ENCODE peak calls at places on chromosomes 11 and 22, in ten cellular contexts. V is ovary, E is HCT116, N is MM.1S, I is K562, S is right atrium auricular region, B is lower lobe of right lung, W is HAP-1, Y is A549, J is heart left ventricle. T is an unnamed sample. For H3K9me3, the result is how much of the 10 kb centered on the place peaks cover.

GRCh38 chr11:9726313-9727022 is 62.6 kb downstream of the SWAP70 start:
- DNase-seq in V (no peak), E (peak), N (peak), I (no peak), S (no peak), B (no peak), W (no peak), Y (no peak), J (no peak), T (no peak)

GRCh38 chr11:57425565-57426438 is 1.1 kb downstream of the SLC43A3 start:
- DNase-seq in V (peak), E (no peak), N (no peak), I (no peak), S (peak), B (peak), W (no peak), Y (no peak), J (peak), T (no peak)

GRCh38 chr11:33002143-33002542 is 13.5 kb upstream of the DEPDC7 start:
- DNase-seq in V (no peak), E (no peak), N (no peak), I (no peak), S (no peak), B (no peak), W (no peak), Y (no peak), J (no peak), T (no peak)

GRCh38 chr22:17191163-17191562 is 28.1 kb downstream of the ADA2 start:
- DNase-seq in V (no peak), E (no peak), N (no peak), I (no peak), S (no peak), B (no peak), W (no peak), Y (no peak), J (no peak), T (no peak)

GRCh38 chr22:42962295-42963230 is 52.4 kb downstream of the PACSIN2 start:
- DNase-seq in V (no peak), E (no peak), N (no peak), I (no peak), S (no peak), B (peak), W (no peak), Y (no peak), J (no peak), T (no peak)

GRCh38 chr11:74646215-74646614 is 53.8 kb downstream of the POLD3 start:
- DNase-seq in V (no peak), E (no peak), N (no peak), I (no peak), S (no peak), B (no peak), W (no peak), Y (no peak), J (no peak), T (no peak)

GRCh38 chr11:10913075-10913474 is 55.2 kb upstream of the ZBED5 start:
- DNase-seq in V (no peak), E (no peak), N (no peak), I (no peak), S (no peak), B (no peak), W (no peak), Y (no peak), J (no peak), T (no peak)

GRCh38 chr22:28075260-28075981 is 156.4 kb upstream of the PITPNB start:
- DNase-seq in V (peak), E (no peak), N (no peak), I (no peak), S (peak), B (peak), W (no peak), Y (peak), J (peak), T (no peak)

GRCh38 chr11:73429121-73429740 is 53.0 kb downstream of the RELT start:
- DNase-seq in V (no peak), E (no peak), N (no peak), I (no peak), S (no peak), B (no peak), W (no peak), Y (no peak), J (no peak), T (no peak)

GRCh38 chr11:57513911-57514537 is 1.5 kb downstream of the SLC43A1 start:
- DNase-seq in V (peak), E (no peak), N (no peak), I (peak), S (peak), B (peak), W (no peak), Y (no peak), J (peak), T (peak)

GRCh38 chr11:65981101-65981740 is 19.7 kb downstream of the SART1 start:
- DNase-seq in V (no peak), E (no peak), N (no peak), I (no peak), S (no peak), B (no peak), W (no peak), Y (no peak), J (no peak), T (no peak)

GRCh38 chr22:19891350-19892248 is 36.9 kb upstream of the GNB1L start:
- DNase-seq in V (no peak), E (no peak), N (peak), I (peak), S (no peak), B (no peak), W (peak), Y (no peak), J (no peak), T (peak)

GRCh38 chr11:88016392-88017020 is 158.7 kb downstream of the RAB38 start:
- DNase-seq in V (peak), E (peak), N (peak), I (peak), S (peak), B (no peak), W (peak), Y (peak), J (peak), T (no peak)

DNA sequence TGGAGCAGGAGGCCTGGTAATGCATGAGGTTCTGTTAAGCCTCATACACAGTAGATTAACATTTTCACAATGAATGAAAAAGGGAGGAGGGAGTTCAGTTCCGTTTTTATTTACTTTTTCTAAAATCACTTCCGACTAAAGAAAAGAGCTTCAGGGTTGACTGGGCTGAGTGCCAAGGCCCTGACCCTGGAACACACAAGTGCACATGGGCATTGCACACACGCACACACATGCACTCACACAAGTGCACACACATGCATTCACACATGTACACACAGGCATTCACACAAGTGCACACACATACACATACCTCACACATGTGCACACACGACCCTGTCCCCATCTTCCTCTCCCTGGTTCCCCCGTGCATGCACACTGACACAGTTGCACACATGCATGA is 303.3 kb downstream of the BRD1 start:
- DNase-seq in V (no peak), E (no peak), N (no peak), I (no peak), S (no peak), B (no peak), W (peak), Y (no peak), J (no peak), T (no peak)
- H3K9me3 ChIP-seq in V (under half), E (under half), N (under half), I (under half), S (under half), B (under half), W (under half), Y (under half), J (under half), T (under half)

DNA sequence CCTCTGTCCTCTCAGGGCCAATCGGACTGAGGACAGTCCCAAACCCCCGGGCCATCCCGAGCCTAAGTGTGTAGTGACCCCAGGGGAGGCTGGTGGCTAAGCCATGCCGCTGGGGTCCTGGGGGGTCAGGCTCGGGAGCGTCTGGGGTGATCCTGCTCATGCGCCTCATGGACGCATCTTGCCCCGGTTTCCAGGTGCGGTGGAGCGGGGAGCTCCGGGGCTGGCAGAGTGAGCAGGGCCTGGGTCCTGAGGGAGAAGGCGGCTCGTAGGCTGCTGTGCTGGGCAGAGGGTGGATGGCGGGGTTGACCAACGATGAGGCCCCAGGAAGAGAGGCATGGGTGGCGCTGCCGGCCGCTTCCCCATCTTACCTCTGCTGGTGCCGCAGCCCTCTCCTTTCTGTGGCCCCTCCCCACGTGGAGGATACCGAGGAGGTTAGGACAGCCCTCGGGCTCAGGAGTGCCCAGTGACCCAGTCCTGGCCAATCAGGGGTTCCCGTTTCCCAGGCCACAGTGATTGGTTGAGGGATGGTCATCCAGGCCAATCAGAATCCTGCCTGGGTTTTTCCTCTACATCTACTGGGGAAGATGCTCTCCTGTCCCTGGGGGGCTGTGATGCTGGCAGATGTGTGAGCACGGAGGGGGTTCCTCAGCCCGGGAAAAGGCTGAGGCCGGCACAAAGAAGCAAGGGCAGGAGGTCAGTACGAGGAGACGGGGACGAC is 171.0 kb downstream of the CTTN start:
- DNase-seq in V (no peak), E (no peak), N (no peak), I (peak), S (no peak), B (peak), W (no peak), Y (no peak), J (no peak), T (no peak)
- H3K9me3 ChIP-seq in V (under half), E (under half), N (under half), I (under half), S (under half), B (under half), W (under half), Y (under half), J (under half), T (under half)

GRCh38 chr22:49087163-49087562 is 740.5 kb downstream of the BRD1 start:
- DNase-seq in V (no peak), E (no peak), N (no peak), I (no peak), S (no peak), B (no peak), W (no peak), Y (no peak), J (no peak), T (no peak)

GRCh38 chr22:49086606-49087157 is 741.0 kb downstream of the BRD1 start:
- DNase-seq in V (no peak), E (no peak), N (no peak), I (no peak), S (no peak), B (no peak), W (no peak), Y (no peak), J (no peak), T (no peak)

GRCh38 chr22:49088801-49089791 is 738.6 kb downstream of the BRD1 start:
- DNase-seq in V (no peak), E (no peak), N (no peak), I (no peak), S (no peak), B (no peak), W (no peak), Y (no peak), J (no peak), T (no peak)

GRCh38 chr22:49086181-49086580 is 741.5 kb downstream of the BRD1 start:
- DNase-seq in V (no peak), E (no peak), N (no peak), I (no peak), S (no peak), B (no peak), W (no peak), Y (no peak), J (no peak), T (no peak)

GRCh38 chr22:49087716-49088660 is 739.7 kb downstream of the BRD1 start:
- DNase-seq in V (no peak), E (no peak), N (no peak), I (no peak), S (no peak), B (no peak), W (no peak), Y (no peak), J (no peak), T (no peak)
- H3K9me3 ChIP-seq in V (under half), E (under half), N (under half), I (under half), S (under half), B (under half), W (under half), Y (under half), J (under half), T (under half)

DNA sequence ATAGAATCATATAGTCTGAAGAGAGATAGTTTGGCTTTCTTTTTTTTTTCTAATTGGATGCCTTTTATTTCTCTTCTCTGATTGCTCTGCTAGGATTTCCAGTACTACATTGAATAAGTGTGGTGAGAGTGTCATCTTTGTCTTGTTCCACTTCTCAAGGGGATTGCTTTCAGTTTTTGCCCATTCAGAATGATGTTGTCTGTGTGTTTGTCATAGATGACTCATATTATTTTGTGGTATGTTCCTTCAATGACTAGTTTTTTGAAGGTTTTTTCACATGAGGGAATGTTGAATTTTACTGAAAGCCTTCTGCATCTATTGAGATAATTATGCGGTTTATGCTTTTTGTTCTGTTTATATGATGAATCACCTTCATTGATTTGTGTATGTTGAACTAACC is 10.4 kb upstream of the OR4P4 start:
- DNase-seq in V (no peak), E (no peak), N (no peak), I (no peak), S (no peak), B (no peak), W (no peak), Y (no peak), J (no peak), T (no peak)
- H3K9me3 ChIP-seq in V (under half), E (under half), N (under half), I (under half), S (under half), B (under half), W (under half), Y (under half), J (under half), T (under half)

GRCh38 chr11:78423241-78423640 is 5.6 kb upstream of the GAB2 start:
- DNase-seq in V (no peak), E (no peak), N (no peak), I (no peak), S (no peak), B (no peak), W (no peak), Y (no peak), J (no peak), T (no peak)
- H3K9me3 ChIP-seq in V (under half), E (under half), N (under half), I (under half), S (under half), B (under half), W (under half), Y (under half), J (under half), T (under half)

GRCh38 chr22:47535681-47536080 is 773.2 kb downstream of the TBC1D22A start:
- DNase-seq in V (no peak), E (no peak), N (no peak), I (no peak), S (no peak), B (no peak), W (no peak), Y (no peak), J (no peak), T (no peak)
- H3K9me3 ChIP-seq in V (under half), E (under half), N (under half), I (under half), S (under half), B (under half), W (under half), Y (under half), J (under half), T (under half)

GRCh38 chr11:3368199-3368598 is 10.7 kb downstream of the ZNF195 start:
- DNase-seq in V (no peak), E (no peak), N (no peak), I (no peak), S (no peak), B (no peak), W (no peak), Y (no peak), J (no peak), T (no peak)
- H3K9me3 ChIP-seq in V (under half), E (under half), N (under half), I (under half), S (under half), B (under half), W (under half), Y (half or more), J (half or more), T (under half)